ENCODE peak calls at places on chromosomes 11 and 22, in seven cellular contexts. Q is AG04450, G is upper lobe of right lung, F is lower lobe of right lung, L is colonic mucosa, T is adrenal gland, E is mucosa of descending colon. Z is an unnamed sample. For H3K9me3, the result is how much of the 10 kb centered on the place peaks cover.

GRCh38 chr11:77503006-77503405 is 29.1 kb upstream of the PAK1 start:
- DNase-seq in Q (no peak), G (no peak), F (no peak), L (no peak), T (no peak), E (no peak), Z (no peak)

GRCh38 chr11:848380-848931 is 5.8 kb downstream of the TSPAN4 start:
- DNase-seq in Q (no peak), G (peak), F (no peak), L (no peak), T (no peak), E (peak), Z (no peak)

GRCh38 chr11:128530119-128531091 is 57.0 kb downstream of the ETS1 start:
- DNase-seq in Q (peak), G (no peak), F (no peak), L (no peak), T (peak), E (no peak), Z (no peak)

GRCh38 chr11:28903716-28904115 is 795.5 kb downstream of the METTL15 start:
- DNase-seq in Q (no peak), G (no peak), F (no peak), L (no peak), T (no peak), E (no peak), Z (no peak)

GRCh38 chr11:27532652-27533325 is 26.2 kb upstream of the LIN7C start:
- DNase-seq in Q (no peak), G (no peak), F (no peak), L (no peak), T (no peak), E (no peak), Z (no peak)

GRCh38 chr22:30695351-30695762 is 683 bp downstream of the OSBP2 start:
- DNase-seq in Q (no peak), G (no peak), F (no peak), L (no peak), T (no peak), E (peak), Z (no peak)

GRCh38 chr11:68370211-68371111 is 58.1 kb downstream of the LRP5 start:
- DNase-seq in Q (no peak), G (no peak), F (peak), L (no peak), T (no peak), E (no peak), Z (no peak)

GRCh38 chr11:68002943-68003845 is 703 bp downstream of the UNC93B1 start:
- DNase-seq in Q (no peak), G (peak), F (peak), L (peak), T (peak), E (peak), Z (no peak)

GRCh38 chr22:30210235-30210831 is 36.2 kb downstream of the LIF start:
- DNase-seq in Q (no peak), G (peak), F (no peak), L (no peak), T (no peak), E (no peak), Z (no peak)

GRCh38 chr22:22953796-22954195 is 66.2 kb downstream of the IGLL5 start:
- DNase-seq in Q (no peak), G (no peak), F (no peak), L (no peak), T (no peak), E (no peak), Z (no peak)

GRCh38 chr11:24515632-24516031 is 18.8 kb downstream of the LUZP2 start:
- DNase-seq in Q (no peak), G (no peak), F (no peak), L (no peak), T (no peak), E (no peak), Z (no peak)

GRCh38 chr11:118052581-118053206 is 24.2 kb upstream of the TMPRSS4 start:
- DNase-seq in Q (no peak), G (peak), F (no peak), L (no peak), T (no peak), E (no peak), Z (no peak)

GRCh38 chr11:37988031-37988430 is 1390.0 kb upstream of the RAG2 start:
- DNase-seq in Q (peak), G (no peak), F (no peak), L (no peak), T (no peak), E (no peak), Z (no peak)

GRCh38 chr11:35404397-35404775 is 15.0 kb downstream of the SLC1A2 start:
- DNase-seq in Q (no peak), G (peak), F (peak), L (peak), T (peak), E (peak), Z (no peak)

GRCh38 chr11:3989251-3989650 is 105.3 kb upstream of the RRM1 start:
- DNase-seq in Q (no peak), G (no peak), F (no peak), L (no peak), T (peak), E (peak), Z (no peak)

GRCh38 chr11:72418834-72419560 is 15.3 kb downstream of the CLPB start:
- DNase-seq in Q (no peak), G (no peak), F (no peak), L (no peak), T (no peak), E (no peak), Z (no peak)

GRCh38 chr11:19992162-19992561 is 168.1 kb downstream of the DBX1 start:
- DNase-seq in Q (no peak), G (no peak), F (no peak), L (no peak), T (no peak), E (no peak), Z (no peak)

GRCh38 chr11:27028653-27029052 is 12.0 kb upstream of the BBOX1 start:
- DNase-seq in Q (no peak), G (no peak), F (no peak), L (no peak), T (no peak), E (no peak), Z (no peak)

GRCh38 chr11:117175104-117175503 is 3.4 kb upstream of the SIDT2 start:
- DNase-seq in Q (no peak), G (no peak), F (no peak), L (no peak), T (no peak), E (no peak), Z (no peak)

GRCh38 chr11:12258451-12258850 is 118.9 kb upstream of the PARVA start:
- DNase-seq in Q (no peak), G (no peak), F (no peak), L (no peak), T (no peak), E (no peak), Z (no peak)

GRCh38 chr11:119975561-119976152 is 162.3 kb downstream of the TRIM29 start:
- DNase-seq in Q (no peak), G (no peak), F (no peak), L (no peak), T (no peak), E (no peak), Z (no peak)

GRCh38 chr11:71420455-71421241 is 27.5 kb downstream of the DHCR7 start:
- DNase-seq in Q (peak), G (no peak), F (no peak), L (peak), T (no peak), E (peak), Z (no peak)

GRCh38 chr11:62719302-62719978 is 7.8 kb downstream of the HNRNPUL2 start:
- DNase-seq in Q (no peak), G (no peak), F (no peak), L (no peak), T (no peak), E (no peak), Z (no peak)

DNA sequence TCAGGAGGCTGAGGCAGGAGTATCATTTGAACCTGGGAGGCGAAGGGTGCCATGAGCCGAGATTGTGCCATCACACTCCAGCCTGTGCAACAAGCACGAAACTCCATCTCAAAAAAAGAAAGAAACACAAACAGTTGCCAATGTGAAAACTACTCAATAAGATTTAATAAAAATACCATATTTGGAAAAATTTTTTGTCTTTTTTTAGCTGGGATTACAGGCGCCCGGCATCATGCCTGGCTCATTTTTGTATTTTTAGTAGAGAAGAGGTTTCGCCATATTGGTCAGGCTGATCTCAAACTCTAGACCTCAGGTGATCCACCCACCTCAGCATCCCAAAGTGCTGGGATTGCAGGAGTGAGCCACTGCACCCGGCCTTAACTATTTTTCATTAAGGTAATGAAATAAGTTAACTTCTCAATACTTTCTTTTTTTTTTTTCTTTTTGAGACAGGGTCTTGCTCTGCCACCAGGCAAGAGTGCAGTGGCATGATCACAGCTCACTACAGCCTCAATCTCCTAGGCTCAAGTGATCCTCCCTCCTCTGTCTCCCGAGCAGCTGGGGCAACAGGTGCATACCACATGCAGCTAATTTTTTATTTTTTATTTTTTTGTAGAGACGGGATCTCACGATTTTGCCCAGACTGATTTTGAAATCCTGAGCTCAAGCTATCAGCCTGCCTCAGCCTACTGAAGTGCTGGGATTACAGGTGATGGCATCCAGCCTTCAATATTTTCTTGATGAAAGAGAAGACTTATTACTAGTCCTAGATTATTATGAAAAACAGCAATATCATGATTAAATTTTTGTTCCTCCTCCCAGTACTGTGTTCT is 4746.2 kb upstream of the OR11H1 start:
- DNase-seq in Q (no peak), G (no peak), F (no peak), L (no peak), T (no peak), E (no peak), Z (no peak)
- H3K9me3 ChIP-seq in Q (half or more), G (under half), F (under half), L (under half), T (under half), E (half or more), Z (under half)

GRCh38 chr11:57424802-57425564 is 1.9 kb downstream of the SLC43A3 start:
- DNase-seq in Q (peak), G (peak), F (peak), L (peak), T (peak), E (peak), Z (peak)
- H3K4me3 ChIP-seq in Q (no peak), G (peak), F (peak), L (peak), T (no peak), E (no peak), Z (peak)

GRCh38 chr11:130508913-130509312 is 60.5 kb downstream of the ADAMTS15 start:
- DNase-seq in Q (no peak), G (no peak), F (no peak), L (no peak), T (no peak), E (no peak), Z (no peak)

GRCh38 chr11:130509942-130510341 is 61.5 kb downstream of the ADAMTS15 start:
- DNase-seq in Q (no peak), G (no peak), F (no peak), L (no peak), T (no peak), E (no peak), Z (no peak)

GRCh38 chr11:130499828-130500227 is 51.4 kb downstream of the ADAMTS15 start:
- DNase-seq in Q (no peak), G (no peak), F (no peak), L (no peak), T (no peak), E (no peak), Z (no peak)

GRCh38 chr11:130504317-130504716 is 55.9 kb downstream of the ADAMTS15 start:
- DNase-seq in Q (no peak), G (no peak), F (no peak), L (no peak), T (no peak), E (no peak), Z (no peak)
- H3K9me3 ChIP-seq in Q (under half), G (under half), F (under half), L (under half), T (under half), E (under half), Z (under half)

GRCh38 chr11:65643971-65644370 is 6.1 kb downstream of the SIPA1 start:
- DNase-seq in Q (no peak), G (no peak), F (no peak), L (no peak), T (no peak), E (no peak), Z (no peak)

GRCh38 chr11:65639623-65640482 is 2.0 kb downstream of the SIPA1 start:
- DNase-seq in Q (no peak), G (no peak), F (peak), L (no peak), T (peak), E (peak), Z (no peak)

GRCh38 chr11:65640483-65641207 is 2.7 kb downstream of the SIPA1 start:
- DNase-seq in Q (no peak), G (peak), F (peak), L (peak), T (peak), E (peak), Z (peak)

GRCh38 chr11:65642014-65642671 is 4.2 kb downstream of the SIPA1 start:
- DNase-seq in Q (no peak), G (no peak), F (peak), L (no peak), T (no peak), E (no peak), Z (no peak)

DNA sequence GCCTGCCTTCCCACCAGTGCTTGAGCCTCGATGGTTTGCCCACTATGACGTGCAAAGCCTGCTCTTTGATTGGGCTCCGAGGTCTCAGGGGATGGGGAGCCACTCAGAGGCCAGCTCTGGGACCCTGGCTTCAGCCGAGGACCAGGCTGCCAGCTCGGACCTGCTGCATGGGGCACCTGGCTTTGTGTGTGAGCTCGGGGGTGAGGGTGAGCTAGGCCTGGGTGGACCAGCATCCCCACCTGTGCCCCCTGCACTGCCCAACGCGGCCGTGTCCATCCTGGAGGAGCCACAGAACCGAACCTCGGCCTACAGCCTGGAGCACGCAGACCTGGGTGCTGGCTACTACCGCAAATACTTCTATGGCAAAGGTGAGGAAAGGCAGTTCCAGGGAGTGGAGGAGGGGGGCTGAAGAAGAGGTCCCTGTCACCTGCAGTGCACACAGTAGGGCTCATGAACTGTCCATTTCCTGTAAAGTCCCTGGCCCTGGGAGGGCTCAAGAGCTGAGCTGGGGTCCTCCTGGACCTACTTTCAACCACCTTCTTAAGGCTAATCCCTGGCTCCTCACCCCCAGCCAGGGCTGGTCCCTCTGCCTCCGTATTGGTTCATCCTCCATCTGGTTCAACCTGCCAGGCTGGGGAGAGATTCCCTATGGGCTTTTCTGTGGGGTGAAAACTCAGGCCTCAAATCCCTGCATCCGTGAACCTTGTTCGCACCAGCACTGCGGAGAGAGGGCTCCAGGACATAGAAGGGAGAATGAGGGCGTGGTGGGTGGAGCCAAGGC is 3.5 kb downstream of the SIPA1 start:
- DNase-seq in Q (no peak), G (no peak), F (no peak), L (no peak), T (no peak), E (no peak), Z (no peak)
- H3K4me3 ChIP-seq in Q (no peak), G (peak), F (peak), L (peak), T (no peak), E (no peak), Z (no peak)

GRCh38 chr11:114618139-114618538 is 22.6 kb upstream of the NXPE4 start:
- DNase-seq in Q (no peak), G (no peak), F (no peak), L (no peak), T (no peak), E (no peak), Z (no peak)
- H3K9me3 ChIP-seq in Q (under half), G (under half), F (under half), L (under half), T (under half), E (under half), Z (under half)

DNA sequence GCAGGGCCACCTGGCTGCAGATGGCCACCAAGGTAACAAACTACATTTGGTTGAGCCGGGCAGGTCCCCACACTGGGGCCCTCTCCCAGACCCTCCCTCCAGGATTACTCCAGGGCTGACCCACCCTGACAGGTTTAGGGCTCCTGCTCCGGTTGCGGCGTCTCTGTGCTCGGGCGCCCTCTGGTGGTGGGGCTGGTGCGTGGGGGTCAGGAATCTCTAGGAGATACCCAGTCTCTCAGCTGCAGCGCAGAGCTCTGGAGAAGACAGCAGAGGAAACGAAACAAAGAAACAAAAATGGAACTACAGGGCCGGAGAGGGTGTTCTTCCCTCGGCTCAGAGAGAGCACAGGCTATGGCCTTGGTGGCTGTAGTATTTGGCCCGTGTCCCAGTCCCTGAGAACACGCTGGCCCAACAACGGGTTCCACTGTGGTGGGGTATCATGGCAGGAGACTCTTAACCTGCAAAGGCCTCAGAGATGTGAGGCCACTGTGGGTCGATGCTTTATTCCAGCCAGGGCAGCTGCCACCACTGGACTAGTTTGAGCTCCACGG is 2.4 kb downstream of the C11orf96 start:
- DNase-seq in Q (no peak), G (peak), F (peak), L (peak), T (peak), E (peak), Z (peak)
- H3K4me3 ChIP-seq in Q (no peak), G (peak), F (peak), L (peak), T (peak), E (no peak), Z (peak)

GRCh38 chr11:101091781-101092180 is 37.8 kb downstream of the PGR start:
- DNase-seq in Q (no peak), G (no peak), F (no peak), L (no peak), T (no peak), E (no peak), Z (no peak)

GRCh38 chr11:101090679-101091270 is 38.8 kb downstream of the PGR start:
- DNase-seq in Q (no peak), G (no peak), F (no peak), L (no peak), T (no peak), E (no peak), Z (no peak)

GRCh38 chr11:101100601-101101000 is 29.0 kb downstream of the PGR start:
- DNase-seq in Q (no peak), G (no peak), F (no peak), L (no peak), T (no peak), E (no peak), Z (no peak)

DNA sequence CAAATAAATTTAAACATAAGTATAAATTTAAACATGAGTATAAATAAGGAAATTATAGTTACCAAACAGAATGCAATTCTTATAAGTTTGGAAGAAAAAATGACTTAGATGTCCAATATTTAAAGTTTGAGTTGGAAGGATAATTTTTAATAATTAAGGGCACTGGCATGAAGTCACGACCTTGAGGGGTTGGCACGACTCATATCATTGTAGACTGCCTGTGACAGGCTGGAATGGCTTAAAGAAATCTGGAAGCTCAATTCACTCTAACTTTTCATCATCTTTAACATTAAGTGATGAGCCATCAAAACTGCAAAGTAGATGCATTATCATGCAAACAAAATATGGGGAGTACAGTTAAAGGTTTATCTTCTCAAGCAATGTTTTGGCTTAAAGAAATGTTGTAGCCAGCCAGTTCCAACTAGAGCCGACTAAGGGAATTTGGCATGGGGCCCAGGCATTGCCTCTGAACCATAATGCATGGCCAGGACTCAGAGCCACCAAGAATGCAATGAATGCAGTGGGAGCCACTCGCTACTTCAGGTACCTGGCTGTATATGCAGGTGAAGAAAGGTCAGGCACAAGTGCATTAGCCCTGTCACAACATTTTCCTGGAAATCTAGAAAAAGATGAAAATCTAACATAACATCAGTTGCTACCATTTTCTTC is 33.4 kb downstream of the PGR start:
- DNase-seq in Q (no peak), G (no peak), F (no peak), L (no peak), T (no peak), E (no peak), Z (no peak)
- H3K9me3 ChIP-seq in Q (under half), G (under half), F (under half), L (under half), T (under half), E (under half), Z (under half)

GRCh38 chr11:46346886-46347636 is at the start of gene DGKZ:
- DNase-seq in Q (no peak), G (peak), F (peak), L (peak), T (peak), E (peak), Z (peak)

GRCh38 chr11:46347637-46348311 is 511 bp downstream of the DGKZ start:
- DNase-seq in Q (no peak), G (no peak), F (no peak), L (peak), T (no peak), E (peak), Z (no peak)

GRCh38 chr11:46343520-46343919 is 3.7 kb upstream of the DGKZ start:
- DNase-seq in Q (no peak), G (no peak), F (no peak), L (no peak), T (no peak), E (no peak), Z (no peak)

GRCh38 chr11:46345881-46346484 is 1.3 kb upstream of the DGKZ start:
- DNase-seq in Q (no peak), G (no peak), F (no peak), L (no peak), T (no peak), E (peak), Z (no peak)

GRCh38 chr11:46345131-46345597 is 2.1 kb upstream of the DGKZ start:
- DNase-seq in Q (no peak), G (peak), F (peak), L (no peak), T (no peak), E (peak), Z (no peak)
- H3K4me3 ChIP-seq in Q (no peak), G (peak), F (peak), L (peak), T (no peak), E (no peak), Z (peak)

GRCh38 chr11:2649848-2650247 is 49.9 kb downstream of the KCNQ1OT1 start:
- DNase-seq in Q (no peak), G (no peak), F (no peak), L (no peak), T (no peak), E (no peak), Z (no peak)
- H3K9me3 ChIP-seq in Q (half or more), G (under half), F (half or more), L (under half), T (under half), E (half or more), Z (under half)